ENCODE peak calls at places on chromosomes 16 and 17, in eight cellular contexts. One of them, this sample, is unnamed. For H3K9me3 and H3K4me1, the result is how much of the 10 kb centered on the place peaks cover.

GRCh38 chr17:45651145-45651713 is 132.9 kb upstream of the CRHR1 start:
- DNase-seq in lower lobe of right lung: no peak
- DNase-seq in left ventricle myocardium inferior: no peak
- DNase-seq in PC-9: no peak
- DNase-seq in body of pancreas: no peak
- DNase-seq in psoas muscle: no peak
- DNase-seq in pancreas: no peak
- DNase-seq in Peyer's patch: no peak
- DNase-seq in this sample: no peak

GRCh38 chr16:21194771-21195301 is 16.5 kb downstream of the ZP2 start:
- DNase-seq in PC-9: no peak
- DNase-seq in psoas muscle: no peak
- DNase-seq in pancreas: no peak
- DNase-seq in left ventricle myocardium inferior: no peak
- DNase-seq in lower lobe of right lung: no peak
- DNase-seq in body of pancreas: no peak
- DNase-seq in Peyer's patch: no peak
- DNase-seq in this sample: no peak

GRCh38 chr16:10922328-10923145 is 19.7 kb downstream of the DEXI start:
- DNase-seq in body of pancreas: no peak
- DNase-seq in left ventricle myocardium inferior: peak
- DNase-seq in pancreas: no peak
- DNase-seq in psoas muscle: peak
- DNase-seq in PC-9: no peak
- DNase-seq in lower lobe of right lung: peak
- DNase-seq in Peyer's patch: no peak
- DNase-seq in this sample: no peak

GRCh38 chr16:68503334-68503733 is 35.8 kb upstream of the ZFP90 start:
- DNase-seq in PC-9: no peak
- DNase-seq in left ventricle myocardium inferior: no peak
- DNase-seq in body of pancreas: no peak
- DNase-seq in psoas muscle: no peak
- DNase-seq in Peyer's patch: no peak
- DNase-seq in pancreas: no peak
- DNase-seq in lower lobe of right lung: peak
- DNase-seq in this sample: no peak

GRCh38 chr17:39404542-39405378 is 3.3 kb upstream of the FBXL20 start:
- DNase-seq in PC-9: no peak
- DNase-seq in Peyer's patch: no peak
- DNase-seq in left ventricle myocardium inferior: no peak
- DNase-seq in psoas muscle: no peak
- DNase-seq in lower lobe of right lung: no peak
- DNase-seq in pancreas: no peak
- DNase-seq in body of pancreas: no peak
- DNase-seq in this sample: no peak

GRCh38 chr16:25258856-25259179 is 1.2 kb upstream of the ZKSCAN2 start:
- DNase-seq in psoas muscle: no peak
- DNase-seq in left ventricle myocardium inferior: no peak
- DNase-seq in pancreas: no peak
- DNase-seq in lower lobe of right lung: no peak
- DNase-seq in body of pancreas: no peak
- DNase-seq in Peyer's patch: no peak
- DNase-seq in PC-9: no peak
- DNase-seq in this sample: peak

GRCh38 chr16:47013910-47014309 is 40.4 kb upstream of the DNAJA2 start:
- DNase-seq in psoas muscle: no peak
- DNase-seq in pancreas: no peak
- DNase-seq in lower lobe of right lung: no peak
- DNase-seq in Peyer's patch: no peak
- DNase-seq in PC-9: no peak
- DNase-seq in left ventricle myocardium inferior: no peak
- DNase-seq in body of pancreas: no peak
- DNase-seq in this sample: no peak

GRCh38 chr17:859461-860195 is 77.5 kb downstream of the MRM3 start:
- DNase-seq in PC-9: no peak
- DNase-seq in left ventricle myocardium inferior: peak
- DNase-seq in pancreas: no peak
- DNase-seq in psoas muscle: peak
- DNase-seq in lower lobe of right lung: no peak
- DNase-seq in body of pancreas: no peak
- DNase-seq in Peyer's patch: no peak
- DNase-seq in this sample: no peak

GRCh38 chr17:14942511-14943185 is 322.5 kb downstream of the PMP22 start:
- DNase-seq in left ventricle myocardium inferior: no peak
- DNase-seq in Peyer's patch: no peak
- DNase-seq in lower lobe of right lung: no peak
- DNase-seq in pancreas: no peak
- DNase-seq in body of pancreas: no peak
- DNase-seq in psoas muscle: no peak
- DNase-seq in PC-9: no peak
- DNase-seq in this sample: no peak

GRCh38 chr17:37607637-37608368 is 1.4 kb downstream of the SYNRG start:
- DNase-seq in pancreas: no peak
- DNase-seq in PC-9: no peak
- DNase-seq in psoas muscle: no peak
- DNase-seq in Peyer's patch: peak
- DNase-seq in body of pancreas: no peak
- DNase-seq in lower lobe of right lung: no peak
- DNase-seq in left ventricle myocardium inferior: no peak
- DNase-seq in this sample: no peak

GRCh38 chr16:50662306-50662940 is 18.7 kb downstream of the SNX20 start:
- DNase-seq in PC-9: no peak
- DNase-seq in Peyer's patch: no peak
- DNase-seq in pancreas: no peak
- DNase-seq in left ventricle myocardium inferior: no peak
- DNase-seq in body of pancreas: no peak
- DNase-seq in lower lobe of right lung: no peak
- DNase-seq in psoas muscle: no peak
- DNase-seq in this sample: no peak

GRCh38 chr17:43092891-43093290 is 32.3 kb downstream of the BRCA1 start:
- DNase-seq in PC-9: no peak
- DNase-seq in left ventricle myocardium inferior: no peak
- DNase-seq in psoas muscle: no peak
- DNase-seq in body of pancreas: no peak
- DNase-seq in Peyer's patch: no peak
- DNase-seq in lower lobe of right lung: no peak
- DNase-seq in pancreas: no peak
- DNase-seq in this sample: no peak

GRCh38 chr17:65914784-65915342 is 277.1 kb downstream of the CEP112 start:
- DNase-seq in body of pancreas: no peak
- DNase-seq in pancreas: no peak
- DNase-seq in psoas muscle: no peak
- DNase-seq in lower lobe of right lung: no peak
- DNase-seq in Peyer's patch: no peak
- DNase-seq in left ventricle myocardium inferior: no peak
- DNase-seq in PC-9: no peak
- DNase-seq in this sample: no peak

GRCh38 chr17:79979201-79979840 is 56.4 kb downstream of the TBC1D16 start:
- DNase-seq in psoas muscle: no peak
- DNase-seq in lower lobe of right lung: peak
- DNase-seq in pancreas: no peak
- DNase-seq in left ventricle myocardium inferior: no peak
- DNase-seq in Peyer's patch: peak
- DNase-seq in PC-9: no peak
- DNase-seq in body of pancreas: no peak
- DNase-seq in this sample: no peak

GRCh38 chr16:51154271-51155171 is 3.5 kb upstream of the SALL1 start:
- DNase-seq in psoas muscle: no peak
- DNase-seq in left ventricle myocardium inferior: no peak
- DNase-seq in Peyer's patch: no peak
- DNase-seq in pancreas: no peak
- DNase-seq in lower lobe of right lung: no peak
- DNase-seq in PC-9: no peak
- DNase-seq in body of pancreas: no peak
- DNase-seq in this sample: no peak

GRCh38 chr16:60991886-60992285 is 1044.4 kb downstream of the CDH8 start:
- DNase-seq in Peyer's patch: no peak
- DNase-seq in PC-9: no peak
- DNase-seq in body of pancreas: no peak
- DNase-seq in left ventricle myocardium inferior: no peak
- DNase-seq in pancreas: no peak
- DNase-seq in psoas muscle: no peak
- DNase-seq in lower lobe of right lung: no peak
- DNase-seq in this sample: no peak

GRCh38 chr17:52157603-52158449 is 688 bp downstream of the CA10 start:
- DNase-seq in PC-9: no peak
- DNase-seq in left ventricle myocardium inferior: no peak
- DNase-seq in body of pancreas: no peak
- DNase-seq in Peyer's patch: no peak
- DNase-seq in psoas muscle: no peak
- DNase-seq in pancreas: no peak
- DNase-seq in lower lobe of right lung: no peak
- DNase-seq in this sample: no peak

GRCh38 chr17:3843935-3844516 is 2.0 kb downstream of the NCBP3 start:
- DNase-seq in body of pancreas: peak
- DNase-seq in left ventricle myocardium inferior: no peak
- DNase-seq in pancreas: peak
- DNase-seq in PC-9: peak
- DNase-seq in Peyer's patch: peak
- DNase-seq in psoas muscle: no peak
- DNase-seq in lower lobe of right lung: no peak
- DNase-seq in this sample: peak

GRCh38 chr16:60811657-60812056 is 1224.6 kb downstream of the CDH8 start:
- DNase-seq in lower lobe of right lung: no peak
- DNase-seq in PC-9: no peak
- DNase-seq in psoas muscle: no peak
- DNase-seq in Peyer's patch: no peak
- DNase-seq in pancreas: no peak
- DNase-seq in left ventricle myocardium inferior: no peak
- DNase-seq in body of pancreas: no peak
- DNase-seq in this sample: no peak

GRCh38 chr17:60139438-60140285 is 10.1 kb upstream of the CA4 start:
- DNase-seq in lower lobe of right lung: peak
- DNase-seq in PC-9: peak
- DNase-seq in psoas muscle: peak
- DNase-seq in left ventricle myocardium inferior: peak
- DNase-seq in body of pancreas: peak
- DNase-seq in pancreas: peak
- DNase-seq in Peyer's patch: peak
- DNase-seq in this sample: peak

GRCh38 chr16:78684655-78685400 is 585.4 kb downstream of the WWOX start:
- DNase-seq in psoas muscle: peak
- DNase-seq in Peyer's patch: no peak
- DNase-seq in left ventricle myocardium inferior: peak
- DNase-seq in body of pancreas: peak
- DNase-seq in lower lobe of right lung: no peak
- DNase-seq in pancreas: no peak
- DNase-seq in PC-9: no peak
- DNase-seq in this sample: no peak

GRCh38 chr16:35414139-35414538 is 1954.7 kb downstream of the TP53TG3F start:
- DNase-seq in PC-9: no peak
- DNase-seq in pancreas: no peak
- DNase-seq in left ventricle myocardium inferior: no peak
- DNase-seq in psoas muscle: no peak
- DNase-seq in lower lobe of right lung: peak
- DNase-seq in body of pancreas: no peak
- DNase-seq in Peyer's patch: no peak
- DNase-seq in this sample: no peak
- H3K9me3 ChIP-seq in PC-9: under half
- H3K9me3 ChIP-seq in pancreas: under half
- H3K9me3 ChIP-seq in left ventricle myocardium inferior: under half
- H3K9me3 ChIP-seq in psoas muscle: under half
- H3K9me3 ChIP-seq in lower lobe of right lung: under half
- H3K9me3 ChIP-seq in body of pancreas: under half
- H3K9me3 ChIP-seq in Peyer's patch: under half
- H3K9me3 ChIP-seq in this sample: under half

GRCh38 chr17:49992191-49992932 is 2.7 kb downstream of the DLX3 start:
- DNase-seq in body of pancreas: no peak
- DNase-seq in lower lobe of right lung: no peak
- DNase-seq in PC-9: no peak
- DNase-seq in psoas muscle: no peak
- DNase-seq in left ventricle myocardium inferior: no peak
- DNase-seq in Peyer's patch: peak
- DNase-seq in pancreas: no peak
- DNase-seq in this sample: no peak
- H3K4me3 ChIP-seq in body of pancreas: no peak
- H3K4me3 ChIP-seq in lower lobe of right lung: no peak
- H3K4me3 ChIP-seq in PC-9: peak
- H3K4me3 ChIP-seq in psoas muscle: no peak
- H3K4me3 ChIP-seq in left ventricle myocardium inferior: no peak
- H3K4me3 ChIP-seq in Peyer's patch: no peak
- H3K4me3 ChIP-seq in pancreas: no peak
- H3K4me3 ChIP-seq in this sample: no peak

GRCh38 chr17:47274319-47275069 is 20.9 kb downstream of the ITGB3 start:
- DNase-seq in Peyer's patch: no peak
- DNase-seq in left ventricle myocardium inferior: no peak
- DNase-seq in pancreas: no peak
- DNase-seq in psoas muscle: no peak
- DNase-seq in lower lobe of right lung: no peak
- DNase-seq in body of pancreas: no peak
- DNase-seq in PC-9: no peak
- DNase-seq in this sample: no peak

GRCh38 chr17:47276868-47277267 is 23.2 kb downstream of the ITGB3 start:
- DNase-seq in PC-9: no peak
- DNase-seq in lower lobe of right lung: no peak
- DNase-seq in pancreas: peak
- DNase-seq in Peyer's patch: peak
- DNase-seq in psoas muscle: peak
- DNase-seq in body of pancreas: peak
- DNase-seq in left ventricle myocardium inferior: peak
- DNase-seq in this sample: no peak

GRCh38 chr17:47277921-47278320 is 24.3 kb downstream of the ITGB3 start:
- DNase-seq in pancreas: no peak
- DNase-seq in psoas muscle: no peak
- DNase-seq in PC-9: no peak
- DNase-seq in lower lobe of right lung: no peak
- DNase-seq in body of pancreas: no peak
- DNase-seq in left ventricle myocardium inferior: no peak
- DNase-seq in Peyer's patch: no peak
- DNase-seq in this sample: no peak

GRCh38 chr17:47275245-47275984 is 21.8 kb downstream of the ITGB3 start:
- DNase-seq in Peyer's patch: peak
- DNase-seq in left ventricle myocardium inferior: peak
- DNase-seq in pancreas: peak
- DNase-seq in psoas muscle: peak
- DNase-seq in body of pancreas: peak
- DNase-seq in PC-9: peak
- DNase-seq in lower lobe of right lung: peak
- DNase-seq in this sample: no peak

DNA sequence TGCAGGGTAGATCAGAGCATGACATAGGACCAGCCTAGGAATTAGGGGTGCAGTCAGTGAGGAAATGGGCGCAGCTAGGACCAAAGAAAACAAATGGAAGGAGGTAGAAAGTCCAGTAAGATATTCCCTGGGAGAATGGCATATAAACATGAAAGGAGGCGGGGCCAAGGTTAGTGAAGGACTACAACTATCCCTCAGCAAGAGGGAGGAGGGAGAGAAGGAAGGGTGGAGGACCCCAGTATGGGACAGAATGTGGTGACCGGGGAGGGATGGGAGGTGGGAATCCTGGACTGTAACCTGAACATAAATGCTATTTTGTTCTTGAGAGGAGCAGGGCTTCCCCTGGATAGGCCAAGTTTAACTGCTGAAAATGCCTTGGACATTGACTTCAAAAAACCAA is 22.8 kb downstream of the ITGB3 start:
- DNase-seq in left ventricle myocardium inferior: no peak
- DNase-seq in pancreas: no peak
- DNase-seq in PC-9: no peak
- DNase-seq in Peyer's patch: no peak
- DNase-seq in body of pancreas: no peak
- DNase-seq in psoas muscle: no peak
- DNase-seq in lower lobe of right lung: no peak
- DNase-seq in this sample: no peak
- H3K4me1 ChIP-seq in left ventricle myocardium inferior: half or more
- H3K4me1 ChIP-seq in pancreas: under half
- H3K4me1 ChIP-seq in PC-9: half or more
- H3K4me1 ChIP-seq in Peyer's patch: under half
- H3K4me1 ChIP-seq in body of pancreas: under half
- H3K4me1 ChIP-seq in psoas muscle: under half
- H3K4me1 ChIP-seq in lower lobe of right lung: half or more
- H3K4me1 ChIP-seq in this sample: under half

GRCh38 chr17:28926786-28927185 is 23.9 kb upstream of the DHRS13 start:
- DNase-seq in PC-9: no peak
- DNase-seq in Peyer's patch: no peak
- DNase-seq in body of pancreas: no peak
- DNase-seq in psoas muscle: no peak
- DNase-seq in left ventricle myocardium inferior: no peak
- DNase-seq in pancreas: no peak
- DNase-seq in lower lobe of right lung: no peak
- DNase-seq in this sample: no peak
- H3K9me3 ChIP-seq in PC-9: under half
- H3K9me3 ChIP-seq in Peyer's patch: under half
- H3K9me3 ChIP-seq in body of pancreas: under half
- H3K9me3 ChIP-seq in psoas muscle: under half
- H3K9me3 ChIP-seq in left ventricle myocardium inferior: under half
- H3K9me3 ChIP-seq in pancreas: under half
- H3K9me3 ChIP-seq in lower lobe of right lung: under half
- H3K9me3 ChIP-seq in this sample: under half

This sample was measured in effector memory CD4-positive, alpha-beta T cell.